ENCODE peak calls at places on chromosomes 1 and 21, in six cellular contexts. One of them, this sample, is unnamed.

GRCh38 chr1:8427493-8427892 is 109.6 kb downstream of the SLC45A1 start:
- DNase-seq in uterus: no peak
- DNase-seq in K562: no peak
- DNase-seq in transverse colon: no peak
- DNase-seq in breast epithelium: no peak
- DNase-seq in HCT116: no peak
- DNase-seq in this sample: no peak

GRCh38 chr21:17987328-17987727 is 168.2 kb upstream of the C21orf91 start:
- DNase-seq in uterus: no peak
- DNase-seq in K562: no peak
- DNase-seq in transverse colon: no peak
- DNase-seq in breast epithelium: no peak
- DNase-seq in HCT116: no peak
- DNase-seq in this sample: no peak

GRCh38 chr1:160107512-160107911 is 8.0 kb upstream of the ATP1A2 start:
- DNase-seq in uterus: no peak
- DNase-seq in K562: no peak
- DNase-seq in transverse colon: no peak
- DNase-seq in breast epithelium: no peak
- DNase-seq in HCT116: no peak
- DNase-seq in this sample: no peak

GRCh38 chr1:181504294-181505115 is 21.2 kb downstream of the CACNA1E start:
- DNase-seq in uterus: no peak
- DNase-seq in K562: peak
- DNase-seq in transverse colon: no peak
- DNase-seq in breast epithelium: no peak
- DNase-seq in HCT116: peak
- DNase-seq in this sample: peak

GRCh38 chr1:107523736-107524135 is 382.9 kb downstream of the NTNG1 start:
- DNase-seq in uterus: no peak
- DNase-seq in K562: no peak
- DNase-seq in transverse colon: no peak
- DNase-seq in breast epithelium: no peak
- DNase-seq in HCT116: no peak
- DNase-seq in this sample: no peak

GRCh38 chr1:110339427-110340206 is 440 bp downstream of the RBM15 start:
- DNase-seq in uterus: no peak
- DNase-seq in K562: peak
- DNase-seq in transverse colon: peak
- DNase-seq in breast epithelium: peak
- DNase-seq in HCT116: no peak
- DNase-seq in this sample: peak

GRCh38 chr1:203778789-203779188 is 13.8 kb downstream of the LAX1 start:
- DNase-seq in uterus: no peak
- DNase-seq in K562: no peak
- DNase-seq in transverse colon: no peak
- DNase-seq in breast epithelium: no peak
- DNase-seq in HCT116: no peak
- DNase-seq in this sample: no peak

GRCh38 chr1:31932491-31933316 is 5.5 kb downstream of the PTP4A2 start:
- DNase-seq in uterus: no peak
- DNase-seq in K562: no peak
- DNase-seq in transverse colon: no peak
- DNase-seq in breast epithelium: no peak
- DNase-seq in HCT116: no peak
- DNase-seq in this sample: no peak

GRCh38 chr1:162215902-162216301 is 146.4 kb downstream of the NOS1AP start:
- DNase-seq in uterus: no peak
- DNase-seq in K562: no peak
- DNase-seq in transverse colon: peak
- DNase-seq in breast epithelium: no peak
- DNase-seq in HCT116: no peak
- DNase-seq in this sample: no peak

GRCh38 chr1:39818482-39818881 is 29.8 kb upstream of the BMP8B start:
- DNase-seq in uterus: no peak
- DNase-seq in K562: no peak
- DNase-seq in transverse colon: peak
- DNase-seq in breast epithelium: no peak
- DNase-seq in HCT116: no peak
- DNase-seq in this sample: no peak

GRCh38 chr1:53295746-53296722 is 31.8 kb downstream of the LRP8 start:
- DNase-seq in uterus: no peak
- DNase-seq in K562: no peak
- DNase-seq in transverse colon: peak
- DNase-seq in breast epithelium: no peak
- DNase-seq in HCT116: no peak
- DNase-seq in this sample: no peak

GRCh38 chr1:214552174-214552608 is 789 bp upstream of the PTPN14 start:
- DNase-seq in uterus: peak
- DNase-seq in K562: no peak
- DNase-seq in transverse colon: peak
- DNase-seq in breast epithelium: peak
- DNase-seq in HCT116: peak
- DNase-seq in this sample: peak

GRCh38 chr1:245345191-245345884 is 190.6 kb downstream of the KIF26B start:
- DNase-seq in uterus: no peak
- DNase-seq in K562: peak
- DNase-seq in transverse colon: no peak
- DNase-seq in breast epithelium: no peak
- DNase-seq in HCT116: no peak
- DNase-seq in this sample: no peak

GRCh38 chr1:201190624-201191051 is at the start of gene IGFN1:
- DNase-seq in uterus: no peak
- DNase-seq in K562: no peak
- DNase-seq in transverse colon: no peak
- DNase-seq in breast epithelium: no peak
- DNase-seq in HCT116: no peak
- DNase-seq in this sample: no peak

GRCh38 chr21:15592271-15592860 is 137.4 kb upstream of the USP25 start:
- DNase-seq in uterus: no peak
- DNase-seq in K562: peak
- DNase-seq in transverse colon: no peak
- DNase-seq in breast epithelium: no peak
- DNase-seq in HCT116: peak
- DNase-seq in this sample: peak

GRCh38 chr1:205994342-205994741 is 8.9 kb downstream of the RAB7B start:
- DNase-seq in uterus: no peak
- DNase-seq in K562: no peak
- DNase-seq in transverse colon: no peak
- DNase-seq in breast epithelium: no peak
- DNase-seq in HCT116: no peak
- DNase-seq in this sample: no peak

GRCh38 chr21:46021978-46022544 is 40.5 kb downstream of the COL6A1 start:
- DNase-seq in uterus: peak
- DNase-seq in K562: no peak
- DNase-seq in transverse colon: peak
- DNase-seq in breast epithelium: no peak
- DNase-seq in HCT116: no peak
- DNase-seq in this sample: no peak

GRCh38 chr21:33948096-33948950 is 32.7 kb upstream of the ATP5PO start:
- DNase-seq in uterus: peak
- DNase-seq in K562: peak
- DNase-seq in transverse colon: peak
- DNase-seq in breast epithelium: peak
- DNase-seq in HCT116: peak
- DNase-seq in this sample: peak

GRCh38 chr1:74463301-74463988 is 49.0 kb downstream of the LRRC53 start:
- DNase-seq in uterus: no peak
- DNase-seq in K562: no peak
- DNase-seq in transverse colon: no peak
- DNase-seq in breast epithelium: no peak
- DNase-seq in HCT116: no peak
- DNase-seq in this sample: no peak

GRCh38 chr1:17630048-17630830 is 90.7 kb downstream of the ARHGEF10L start:
- DNase-seq in uterus: peak
- DNase-seq in K562: no peak
- DNase-seq in transverse colon: peak
- DNase-seq in breast epithelium: no peak
- DNase-seq in HCT116: no peak
- DNase-seq in this sample: no peak

GRCh38 chr1:167707942-167708341 is 13.8 kb upstream of the MPZL1 start:
- DNase-seq in uterus: no peak
- DNase-seq in K562: no peak
- DNase-seq in transverse colon: no peak
- DNase-seq in breast epithelium: no peak
- DNase-seq in HCT116: no peak
- DNase-seq in this sample: no peak

GRCh38 chr1:56453722-56454078 is 125.7 kb downstream of the PLPP3 start:
- DNase-seq in uterus: no peak
- DNase-seq in K562: no peak
- DNase-seq in transverse colon: no peak
- DNase-seq in breast epithelium: no peak
- DNase-seq in HCT116: no peak
- DNase-seq in this sample: no peak

GRCh38 chr1:56451491-56451890 is 127.9 kb downstream of the PLPP3 start:
- DNase-seq in uterus: no peak
- DNase-seq in K562: no peak
- DNase-seq in transverse colon: peak
- DNase-seq in breast epithelium: no peak
- DNase-seq in HCT116: no peak
- DNase-seq in this sample: no peak

GRCh38 chr1:56452027-56453011 is 127.0 kb downstream of the PLPP3 start:
- DNase-seq in uterus: peak
- DNase-seq in K562: no peak
- DNase-seq in transverse colon: no peak
- DNase-seq in breast epithelium: no peak
- DNase-seq in HCT116: no peak
- DNase-seq in this sample: no peak

GRCh38 chr1:56450004-56450666 is 129.2 kb downstream of the PLPP3 start:
- DNase-seq in uterus: no peak
- DNase-seq in K562: no peak
- DNase-seq in transverse colon: no peak
- DNase-seq in breast epithelium: no peak
- DNase-seq in HCT116: no peak
- DNase-seq in this sample: no peak

GRCh38 chr1:56453016-56453721 is 126.2 kb downstream of the PLPP3 start:
- DNase-seq in uterus: peak
- DNase-seq in K562: no peak
- DNase-seq in transverse colon: no peak
- DNase-seq in breast epithelium: peak
- DNase-seq in HCT116: no peak
- DNase-seq in this sample: no peak
- TF ChIP-seq POLR2A in uterus: no peak
- TF ChIP-seq POLR2A in K562: no peak
- TF ChIP-seq POLR2A in transverse colon: no peak
- TF ChIP-seq POLR2A in breast epithelium: no peak
- TF ChIP-seq POLR2A in HCT116: no peak
- TF ChIP-seq POLR2A in this sample: no peak

GRCh38 chr1:24415334-24415909 is at the start of gene NIPAL3:
- DNase-seq in uterus: peak
- DNase-seq in K562: peak
- DNase-seq in transverse colon: peak
- DNase-seq in breast epithelium: peak
- DNase-seq in HCT116: peak
- DNase-seq in this sample: peak
- TF ChIP-seq POLR2A in uterus: no peak
- TF ChIP-seq POLR2A in K562: peak
- TF ChIP-seq POLR2A in transverse colon: peak
- TF ChIP-seq POLR2A in breast epithelium: no peak
- TF ChIP-seq POLR2A in HCT116: no peak
- TF ChIP-seq POLR2A in this sample: no peak

DNA sequence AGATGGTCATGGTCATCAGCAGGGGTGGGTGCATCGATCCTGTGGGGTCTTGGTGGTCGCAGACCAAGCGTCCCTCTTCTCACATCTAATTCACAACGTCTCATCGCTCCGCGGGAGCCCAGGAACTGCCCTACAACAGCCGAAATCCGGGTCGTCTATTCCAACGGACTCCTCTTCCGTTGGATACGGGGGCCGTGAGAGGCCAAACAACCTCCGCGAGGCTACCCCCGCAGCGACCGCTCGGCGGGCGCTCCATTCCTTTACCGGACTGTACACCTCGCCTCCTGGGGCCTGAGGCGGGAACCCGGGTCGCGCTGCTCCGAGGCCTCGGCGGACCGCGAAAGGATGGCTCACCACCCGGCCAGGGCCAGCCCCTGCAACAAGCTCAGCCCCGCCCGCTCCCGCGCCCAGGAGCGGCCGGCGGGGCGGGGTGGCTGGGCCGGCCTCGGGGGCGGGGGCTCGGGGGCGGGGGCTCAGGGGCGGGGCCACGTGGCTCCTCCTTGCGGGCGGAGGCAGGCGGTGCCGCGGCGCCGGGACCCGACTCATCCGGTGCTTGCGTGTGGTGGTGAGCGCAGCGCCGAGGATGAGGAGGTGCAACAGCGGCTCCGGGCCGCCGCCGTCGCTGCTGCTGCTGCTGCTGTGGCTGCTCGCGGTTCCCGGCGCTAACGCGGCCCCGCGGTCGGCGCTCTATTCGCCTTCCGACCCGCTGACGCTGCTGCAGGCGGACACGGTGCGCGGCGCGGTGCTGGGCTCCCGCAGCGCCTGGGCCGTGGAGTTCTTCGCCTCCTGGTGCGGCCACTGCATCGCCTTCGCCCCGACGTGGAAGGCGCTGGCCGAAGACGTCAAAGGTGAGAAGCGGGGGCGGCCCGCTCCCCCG is at the start of gene QSOX1:
- DNase-seq in uterus: peak
- DNase-seq in K562: peak
- DNase-seq in transverse colon: peak
- DNase-seq in breast epithelium: peak
- DNase-seq in HCT116: peak
- DNase-seq in this sample: peak
- TF ChIP-seq POLR2A in uterus: peak
- TF ChIP-seq POLR2A in K562: peak
- TF ChIP-seq POLR2A in transverse colon: peak
- TF ChIP-seq POLR2A in breast epithelium: peak
- TF ChIP-seq POLR2A in HCT116: peak
- TF ChIP-seq POLR2A in this sample: peak

DNA sequence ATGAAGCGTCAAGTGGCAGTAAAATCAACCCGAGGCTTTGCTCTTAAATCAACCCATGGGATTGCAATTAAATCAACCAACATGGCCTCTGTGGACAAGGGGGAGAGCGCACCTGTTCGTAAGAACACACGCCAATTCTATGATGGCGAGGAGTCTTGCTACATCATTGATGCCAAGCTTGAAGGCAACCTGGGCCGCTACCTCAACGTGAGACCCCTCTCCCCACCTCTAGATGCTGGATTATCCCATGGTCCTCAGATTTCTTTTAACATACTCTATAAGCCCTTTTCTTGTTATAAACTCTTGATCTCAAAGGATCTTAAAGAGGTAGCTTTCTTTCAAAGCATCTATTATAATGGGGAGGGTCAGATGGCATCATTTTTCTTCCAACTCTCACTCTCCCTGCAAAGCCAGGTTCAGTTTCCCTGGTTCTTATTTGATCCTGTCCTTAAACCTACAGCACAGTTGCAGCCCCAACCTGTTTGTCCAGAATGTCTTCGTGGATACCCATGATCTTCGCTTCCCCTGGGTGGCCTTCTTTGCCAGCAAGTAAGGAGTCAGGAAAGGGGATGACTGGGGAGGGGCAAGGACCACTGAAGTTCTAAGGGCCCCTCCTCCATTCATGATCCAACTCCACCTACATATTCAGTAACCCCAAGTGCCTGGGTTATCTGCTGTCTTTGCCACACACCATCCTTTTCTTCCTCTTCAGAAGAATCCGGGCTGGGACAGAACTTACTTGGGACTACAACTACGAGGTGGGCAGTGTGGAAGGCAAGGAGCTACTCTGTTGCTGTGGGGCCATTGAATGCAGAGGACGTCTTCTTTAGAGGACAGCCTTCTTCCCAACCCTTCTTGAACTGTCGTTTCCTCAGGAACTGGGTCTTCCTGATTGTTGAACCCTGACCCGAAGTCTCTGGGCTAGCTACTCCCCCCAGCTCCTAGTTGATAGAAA is 10.8 kb downstream of the CERS2 start:
- DNase-seq in uterus: no peak
- DNase-seq in K562: no peak
- DNase-seq in transverse colon: no peak
- DNase-seq in breast epithelium: no peak
- DNase-seq in HCT116: no peak
- DNase-seq in this sample: no peak
- TF ChIP-seq POLR2A in uterus: no peak
- TF ChIP-seq POLR2A in K562: peak
- TF ChIP-seq POLR2A in transverse colon: no peak
- TF ChIP-seq POLR2A in breast epithelium: no peak
- TF ChIP-seq POLR2A in HCT116: no peak
- TF ChIP-seq POLR2A in this sample: no peak

This sample was measured in H54.